ENCODE peak calls at places on chromosomes 11 and 22, in five cellular contexts. L is neuronal stem cell; K is CD8-positive, alpha-beta T cell; T is sigmoid colon; R is aorta. U is an unnamed sample.

GRCh38 chr22:42564699-42565098 is 10.9 kb downstream of the SERHL2 start:
- DNase-seq in R (no peak), T (no peak), K (no peak), L (no peak), U (no peak)

GRCh38 chr11:10858505-10859360 is 880 bp upstream of the ZBED5 start:
- DNase-seq in K (peak; percentile 39), L (no peak), R (peak; percentile 80), T (peak; percentile 84), U (no peak)

GRCh38 chr11:18371279-18371678 is 23.1 kb upstream of the LDHA start:
- DNase-seq in K (no peak), R (no peak), T (no peak), L (no peak), U (peak; percentile 54)

GRCh38 chr11:120182790-120183491 is 27.9 kb upstream of the OAF start:
- DNase-seq in T (peak; percentile 66), L (no peak), R (no peak), K (no peak), U (no peak)

GRCh38 chr11:83042966-83043711 is 28.6 kb downstream of the RAB30 start:
- DNase-seq in L (no peak), T (no peak), R (no peak), K (no peak), U (no peak)

GRCh38 chr11:119976805-119977583 is 160.9 kb downstream of the TRIM29 start:
- DNase-seq in L (no peak), R (no peak), T (no peak), K (no peak), U (no peak)

GRCh38 chr11:44016546-44017442 is 31.0 kb upstream of the ACCSL start:
- DNase-seq in R (no peak), T (peak; percentile 27), L (no peak), K (no peak), U (no peak)

GRCh38 chr11:60972182-60973030 is 926 bp downstream of the CD6 start:
- DNase-seq in K (no peak), T (no peak), L (no peak), R (peak; percentile 40), U (no peak)

GRCh38 chr11:65471410-65471762 is 27.5 kb upstream of the MALAT1 start:
- DNase-seq in K (no peak), L (no peak), T (peak; percentile 95), R (peak; percentile 84), U (peak; percentile 65)

GRCh38 chr11:68204402-68204801 is 8.7 kb downstream of the KMT5B start:
- DNase-seq in L (no peak), T (no peak), R (no peak), K (no peak), U (no peak)

GRCh38 chr22:44391481-44392445 is 79.0 kb upstream of the SHISAL1 start:
- DNase-seq in L (no peak), R (peak; percentile 20), K (no peak), T (peak; percentile 50), U (no peak)

GRCh38 chr11:78397398-78397797 is 20.2 kb downstream of the GAB2 start:
- DNase-seq in K (no peak), R (no peak), L (no peak), T (no peak), U (no peak)

GRCh38 chr11:134566311-134566710 is 154.3 kb upstream of the B3GAT1 start:
- DNase-seq in R (no peak), K (no peak), T (no peak), L (no peak), U (no peak)

GRCh38 chr11:31870609-31871309 is 59.6 kb upstream of the PAX6 start:
- DNase-seq in T (no peak), R (peak; percentile 43), L (peak; percentile 85), K (no peak), U (peak; percentile 39)

GRCh38 chr11:85823816-85824215 is 12.9 kb upstream of the SYTL2 start:
- DNase-seq in L (no peak), K (peak; percentile 55), R (no peak), T (no peak), U (no peak)

GRCh38 chr22:44098966-44099530 is 74.9 kb downstream of the PARVB start:
- DNase-seq in K (no peak), L (no peak), R (peak; percentile 31), T (peak; percentile 56), U (no peak)

GRCh38 chr22:32814289-32814865 is 12.9 kb downstream of the TIMP3 start:
- DNase-seq in K (no peak), R (no peak), L (no peak), T (no peak), U (no peak)

GRCh38 chr22:36612458-36612857 is 83.5 kb upstream of the EIF3D start:
- DNase-seq in T (no peak), R (no peak), L (no peak), K (no peak), U (no peak)

GRCh38 chr11:128715691-128716153 is 21.9 kb downstream of the FLI1 start:
- DNase-seq in K (no peak), L (no peak), R (no peak), T (no peak), U (peak; percentile 47)

GRCh38 chr11:105315287-105315686 is 175.7 kb upstream of the CARD18 start:
- DNase-seq in L (no peak), R (no peak), T (no peak), K (no peak), U (no peak)

GRCh38 chr11:2747236-2748015 is 47.6 kb upstream of the KCNQ1OT1 start:
- DNase-seq in R (peak; percentile 26), K (no peak), L (no peak), T (peak; percentile 32), U (no peak)

GRCh38 chr22:44746836-44747519 is 5.4 kb upstream of the ARHGAP8 start:
- DNase-seq in R (no peak), K (no peak), T (no peak), L (no peak), U (no peak)

GRCh38 chr22:28245579-28246224 is 326.6 kb upstream of the PITPNB start:
- DNase-seq in R (no peak), T (no peak), L (no peak), K (no peak), U (no peak)

GRCh38 chr11:124983674-124984511 is 29.9 kb downstream of the CCDC15 start:
- DNase-seq in T (no peak), R (no peak), L (no peak), K (no peak), U (no peak)

GRCh38 chr11:46075168-46075567 is 46.1 kb downstream of the PHF21A start:
- DNase-seq in L (no peak), K (no peak), T (no peak), R (no peak), U (peak; percentile 43)

GRCh38 chr11:36672815-36673450 is 74.9 kb upstream of the RAG2 start:
- DNase-seq in R (no peak), T (no peak), L (no peak), K (no peak), U (peak; percentile 63)

GRCh38 chr11:78187366-78188011 is 937 bp downstream of the KCTD21 start:
- DNase-seq in K (no peak), R (peak; percentile 34), L (no peak), T (peak; percentile 42), U (no peak)

GRCh38 chr11:105838668-105839403 is 183.2 kb downstream of the MSANTD4 start:
- DNase-seq in K (no peak), L (no peak), R (no peak), T (no peak), U (peak; percentile 70)

GRCh38 chr11:95231881-95232605 is 1.0 kb upstream of the SESN3 start:
- DNase-seq in L (no peak), R (peak; percentile 85), T (peak; percentile 86), K (peak; percentile 58), U (peak; percentile 41)

GRCh38 chr11:88292156-88292844 is 45.2 kb downstream of the CTSC start:
- DNase-seq in R (no peak), K (no peak), L (no peak), T (no peak), U (no peak)
- H3K27ac ChIP-seq in R (no peak overlapping the region), K (no peak overlapping the region), L (no peak overlapping the region), T (peak overlapping the region; percentile 1), U (no peak overlapping the region)

GRCh38 chr22:22830957-22831688 is 56.5 kb upstream of the IGLL5 start:
- DNase-seq in K (no peak), T (no peak), L (no peak), R (no peak), U (no peak)
- H3K27ac ChIP-seq in K (no peak overlapping the region), T (no peak overlapping the region), L (no peak overlapping the region), R (no peak overlapping the region), U (no peak overlapping the region)

GRCh38 chr11:62004473-62004872 is 37.0 kb upstream of the FTH1 start:
- DNase-seq in R (peak; percentile 90), K (no peak), L (no peak), T (no peak), U (peak; percentile 56)
- H3K27ac ChIP-seq in R (no peak overlapping the region), K (no peak overlapping the region), L (no peak overlapping the region), T (no peak overlapping the region), U (no peak overlapping the region)

GRCh38 chr11:8839957-8840945 is 70.7 kb upstream of the AKIP1 start:
- DNase-seq in R (no peak), T (peak; percentile 56), L (peak; percentile 66), K (no peak), U (no peak)
- H3K27ac ChIP-seq in R (no peak overlapping the region), T (peak overlapping the region; percentile 75), L (peak overlapping the region; percentile 97), K (no peak overlapping the region), U (no peak overlapping the region)